ENCODE peak calls at places on chromosomes 6 and 20, in nine cellular contexts. R is right lobe of liver; B is germinal center; V is fibroblast of lung; F is cerebellum; W is NCI-H1436; E is activated B cell treated with CpG ODN at 0.5 μM for 24 hours; M is stimulated activated CD4-positive, alpha-beta T cell treated with anti-CD3 and anti-CD28 coated beads, Interleukin-15, amount 100 ng/mL, for 1 hour; J is transverse colon. L is an unnamed sample.
A peak's percentile ranks its signal among the peaks of the same experiment; 100 is the strongest.

GRCh38 chr6:31933537-31933936 is 6.0 kb downstream of the C2 start:
- DNase-seq in R (no peak), B (no peak), V (no peak), F (no peak), W (no peak), E (no peak), M (no peak), J (no peak), L (no peak)

GRCh38 chr6:118712955-118713354 is 61.6 kb upstream of the CEP85L start:
- DNase-seq in R (no peak), B (no peak), V (peak; percentile 82), F (no peak), W (no peak), E (no peak), M (no peak), J (no peak), L (no peak)

GRCh38 chr6:89939144-89939543 is 44.9 kb downstream of the GJA10 start:
- DNase-seq in R (no peak), B (no peak), V (no peak), F (no peak), W (no peak), E (no peak), M (no peak), J (no peak), L (no peak)

GRCh38 chr6:51570168-51570921 is 517.1 kb downstream of the PKHD1 start:
- DNase-seq in R (no peak), B (no peak), V (no peak), F (no peak), W (no peak), E (no peak), M (no peak), J (no peak), L (no peak)

GRCh38 chr6:39642300-39642699 is 82.9 kb downstream of the KIF6 start:
- DNase-seq in R (no peak), B (no peak), V (no peak), F (no peak), W (no peak), E (no peak), M (no peak), J (no peak), L (no peak)

GRCh38 chr6:26520088-26520839 is 17.9 kb upstream of the HMGN4 start:
- DNase-seq in R (no peak), B (no peak), V (no peak), F (no peak), W (no peak), E (peak; percentile 25), M (no peak), J (no peak), L (no peak)

GRCh38 chr20:39082686-39083085 is 120.5 kb downstream of the DHX35 start:
- DNase-seq in R (no peak), B (no peak), V (no peak), F (no peak), W (no peak), E (no peak), M (no peak), J (no peak), L (no peak)

GRCh38 chr6:6825986-6826901 is 237.7 kb downstream of the LY86 start:
- DNase-seq in R (peak; percentile 52), B (no peak), V (peak; percentile 10), F (peak; percentile 9), W (no peak), E (peak; percentile 35), M (no peak), J (peak; percentile 60), L (no peak)

GRCh38 chr6:99592900-99593299 is 13.7 kb upstream of the PRDM13 start:
- DNase-seq in R (no peak), B (no peak), V (no peak), F (no peak), W (no peak), E (no peak), M (no peak), J (no peak), L (peak; percentile 68)

GRCh38 chr6:116461563-116462507 is 660 bp downstream of the CALHM6 start:
- DNase-seq in R (peak; percentile 70), B (peak; percentile 71), V (peak; percentile 72), F (no peak), W (peak; percentile 5), E (peak; percentile 68), M (no peak), J (peak; percentile 29), L (peak; percentile 15)

GRCh38 chr20:52954849-52955248 is 17.3 kb upstream of the TSHZ2 start:
- DNase-seq in R (no peak), B (no peak), V (no peak), F (no peak), W (no peak), E (no peak), M (no peak), J (no peak), L (no peak)

GRCh38 chr6:111105578-111105977 is 18.3 kb downstream of the SLC16A10 start:
- DNase-seq in R (peak; percentile 84), B (no peak), V (peak; percentile 45), F (peak; percentile 28), W (no peak), E (no peak), M (no peak), J (peak; percentile 92), L (no peak)

GRCh38 chr6:13565921-13566320 is 8.5 kb upstream of the SIRT5 start:
- DNase-seq in R (no peak), B (no peak), V (no peak), F (no peak), W (no peak), E (no peak), M (no peak), J (no peak), L (no peak)

GRCh38 chr6:137799950-137800568 is 67.0 kb upstream of the TNFAIP3 start:
- DNase-seq in R (no peak), B (peak; percentile 47), V (peak; percentile 39), F (peak; percentile 3), W (peak; percentile 36), E (no peak), M (peak; percentile 21), J (peak; percentile 44), L (peak; percentile 65)

GRCh38 chr6:139372326-139373153 is 1.9 kb downstream of the CITED2 start:
- DNase-seq in R (no peak), B (no peak), V (peak; percentile 24), F (no peak), W (no peak), E (no peak), M (no peak), J (no peak), L (peak; percentile 32)

GRCh38 chr6:11354019-11354418 is 121.6 kb upstream of the NEDD9 start:
- DNase-seq in R (no peak), B (no peak), V (peak; percentile 85), F (no peak), W (no peak), E (no peak), M (no peak), J (no peak), L (peak; percentile 55)

GRCh38 chr20:23937303-23938117 is 51.1 kb downstream of the GGTLC1 start:
- DNase-seq in R (peak; percentile 37), B (peak; percentile 26), V (peak; percentile 7), F (peak; percentile 70), W (peak; percentile 6), E (no peak), M (peak; percentile 43), J (peak; percentile 30), L (peak; percentile 63)

GRCh38 chr6:120129228-120129627 is 779.7 kb upstream of the MAN1A1 start:
- DNase-seq in R (no peak), B (peak; percentile 5), V (no peak), F (no peak), W (no peak), E (no peak), M (no peak), J (no peak), L (no peak)

GRCh38 chr20:44888226-44889103 is 3.0 kb downstream of the YWHAB start:
- DNase-seq in R (no peak), B (no peak), V (no peak), F (no peak), W (no peak), E (no peak), M (no peak), J (no peak), L (peak; percentile 8)

GRCh38 chr6:32118782-32119628 is 9.0 kb downstream of the ATF6B start:
- DNase-seq in R (peak; percentile 85), B (peak; percentile 74), V (peak; percentile 74), F (peak; percentile 92), W (peak; percentile 37), E (peak; percentile 57), M (peak; percentile 32), J (peak; percentile 90), L (peak; percentile 84)

GRCh38 chr6:53547166-53547814 is 2.4 kb upstream of the GCLC start:
- DNase-seq in R (peak; percentile 30), B (no peak), V (no peak), F (no peak), W (no peak), E (no peak), M (no peak), J (no peak), L (no peak)

GRCh38 chr20:54063998-54064676 is 6.3 kb downstream of the BCAS1 start:
- DNase-seq in R (no peak), B (no peak), V (no peak), F (no peak), W (no peak), E (peak; percentile 23), M (no peak), J (no peak), L (no peak)

GRCh38 chr6:40545954-40546353 is 41.2 kb downstream of the LRFN2 start:
- DNase-seq in R (no peak), B (no peak), V (no peak), F (no peak), W (no peak), E (no peak), M (no peak), J (no peak), L (no peak)

GRCh38 chr6:114096553-114097172 is 125.7 kb upstream of the HDAC2 start:
- DNase-seq in R (no peak), B (peak; percentile 10), V (peak; percentile 18), F (no peak), W (peak; percentile 68), E (no peak), M (no peak), J (no peak), L (peak; percentile 61)

GRCh38 chr20:25259788-25260254 is 11.9 kb downstream of the PYGB start:
- DNase-seq in R (no peak), B (no peak), V (no peak), F (no peak), W (no peak), E (no peak), M (no peak), J (peak; percentile 13), L (no peak)

L was measured in A673.